ENCODE peak calls at places on chromosomes 12 and 14, in ten cellular contexts. S, A, V, H, G, J, K, U, F and O are unnamed samples.

GRCh38 chr12:26286186-26286585 is 90.8 kb downstream of the SSPN start:
- DNase-seq in S (no peak), K (no peak), H (no peak), V (no peak), F (no peak), A (no peak), U (no peak), J (no peak), G (no peak), O (no peak)

GRCh38 chr12:111148005-111148404 is 220.9 kb downstream of the PHETA1 start:
- DNase-seq in U (no peak), S (no peak), F (no peak), V (no peak), G (no peak), H (no peak), K (no peak), J (no peak), A (no peak), O (no peak)

GRCh38 chr12:121038861-121039654 is at the start of gene OASL:
- DNase-seq in A (peak), U (peak), F (peak), K (no peak), G (no peak), S (peak), J (no peak), H (peak), V (no peak), O (peak)

GRCh38 chr12:56522486-56523193 is 1.0 kb downstream of the RBMS2 start:
- DNase-seq in H (no peak), K (no peak), G (no peak), V (no peak), F (no peak), A (no peak), S (no peak), J (no peak), U (no peak), O (no peak)

GRCh38 chr14:69658664-69659261 is 47.4 kb downstream of the SUSD6 start:
- DNase-seq in A (no peak), K (no peak), J (no peak), V (no peak), F (no peak), H (no peak), U (no peak), S (no peak), G (no peak), O (no peak)

GRCh38 chr12:26100966-26101744 is 23.7 kb downstream of the BHLHE41 start:
- DNase-seq in A (no peak), U (peak), K (no peak), H (no peak), J (no peak), V (no peak), S (no peak), G (no peak), F (no peak), O (no peak)

GRCh38 chr14:92527724-92528123 is 14.1 kb downstream of the RIN3 start:
- DNase-seq in F (no peak), S (no peak), K (no peak), J (no peak), A (no peak), V (no peak), G (no peak), U (no peak), H (no peak), O (no peak)

GRCh38 chr14:102479777-102480176 is 29.8 kb downstream of the ANKRD9 start:
- DNase-seq in G (peak), A (no peak), H (peak), F (peak), J (no peak), K (no peak), V (no peak), U (peak), S (no peak), O (no peak)

GRCh38 chr12:42104087-42104486 is 40.6 kb downstream of the GXYLT1 start:
- DNase-seq in V (no peak), A (no peak), G (no peak), H (no peak), U (no peak), K (no peak), S (no peak), J (no peak), F (no peak), O (no peak)

GRCh38 chr14:37247777-37248461 is 50.2 kb downstream of the MIPOL1 start:
- DNase-seq in U (no peak), H (no peak), J (no peak), F (no peak), G (no peak), K (no peak), A (no peak), S (no peak), V (no peak), O (no peak)

GRCh38 chr14:37253905-37254304 is 56.2 kb downstream of the MIPOL1 start:
- DNase-seq in F (no peak), U (no peak), K (no peak), V (no peak), A (peak), G (no peak), J (no peak), S (no peak), H (no peak), O (no peak)

GRCh38 chr14:37252434-37252833 is 54.7 kb downstream of the MIPOL1 start:
- DNase-seq in K (no peak), A (no peak), U (no peak), G (no peak), V (no peak), S (no peak), F (no peak), H (no peak), J (no peak), O (no peak)

GRCh38 chr14:37254411-37254947 is 56.7 kb downstream of the MIPOL1 start:
- DNase-seq in G (no peak), S (no peak), J (no peak), H (no peak), K (no peak), U (no peak), V (no peak), A (no peak), F (no peak), O (no peak)

GRCh38 chr14:37251778-37252177 is 54.0 kb downstream of the MIPOL1 start:
- DNase-seq in K (no peak), U (no peak), H (no peak), S (no peak), A (no peak), F (no peak), G (no peak), V (no peak), J (no peak), O (no peak)
- TF ChIP-seq CTCF in K (no peak), U (no peak), H (no peak), S (no peak), A (no peak), F (no peak), G (no peak), V (no peak), J (no peak), O (no peak)

DNA sequence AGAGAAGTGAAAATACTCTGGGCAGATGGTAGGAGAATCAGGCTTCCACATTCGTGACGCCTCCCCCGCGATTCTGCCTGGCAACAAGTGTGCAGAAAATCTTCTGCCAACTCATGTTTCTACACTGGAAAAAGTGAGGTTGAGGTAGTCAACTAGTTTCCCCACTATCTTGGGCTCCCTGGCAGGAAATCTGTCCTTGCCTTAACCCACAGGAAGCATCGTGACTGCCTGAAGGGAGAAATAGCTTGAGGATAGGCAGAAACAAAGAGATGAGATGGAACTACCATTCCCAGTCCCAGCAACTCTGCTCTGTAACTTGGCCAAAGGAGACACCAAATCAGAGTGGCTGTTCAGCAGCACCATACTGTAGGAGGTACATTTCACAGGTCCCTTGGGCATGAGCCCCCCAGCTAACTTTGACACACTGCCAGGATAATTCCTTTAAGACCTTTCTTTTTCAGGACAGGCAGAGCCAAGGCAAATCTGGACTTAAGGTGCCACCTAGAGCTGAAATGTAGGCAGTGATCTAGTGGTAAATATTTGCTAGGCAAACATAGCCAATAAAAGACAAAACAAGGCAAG is 205.0 kb downstream of the PTPRO start:
- DNase-seq in U (peak), H (peak), A (no peak), J (peak), S (no peak), V (no peak), K (no peak), G (peak), F (no peak), O (no peak)
- TF ChIP-seq CTCF in U (no peak), H (no peak), A (no peak), J (peak), S (peak), V (no peak), K (peak), G (no peak), F (no peak), O (no peak)

GRCh38 chr12:113174461-113175384 is 10.6 kb downstream of the DDX54 start:
- DNase-seq in J (no peak), H (peak), F (peak), S (peak), U (peak), V (peak), K (no peak), A (no peak), G (peak), O (peak)
- TF ChIP-seq CTCF in J (peak), H (peak), F (peak), S (peak), U (peak), V (peak), K (peak), A (peak), G (peak), O (peak)

GRCh38 chr14:39432619-39433451 is 602 bp upstream of the FBXO33 start:
- DNase-seq in H (peak), V (peak), U (peak), J (peak), F (peak), K (no peak), S (peak), A (peak), G (peak), O (peak)
- TF ChIP-seq CTCF in H (peak), V (no peak), U (no peak), J (peak), F (no peak), K (peak), S (peak), A (no peak), G (peak), O (peak)

GRCh38 chr14:60648169-60648933 is 926 bp downstream of the SIX1 start:
- DNase-seq in G (peak), H (peak), U (no peak), A (no peak), J (no peak), V (no peak), K (no peak), F (no peak), S (peak), O (peak)
- TF ChIP-seq CTCF in G (no peak), H (no peak), U (no peak), A (no peak), J (no peak), V (no peak), K (no peak), F (no peak), S (no peak), O (no peak)

DNA sequence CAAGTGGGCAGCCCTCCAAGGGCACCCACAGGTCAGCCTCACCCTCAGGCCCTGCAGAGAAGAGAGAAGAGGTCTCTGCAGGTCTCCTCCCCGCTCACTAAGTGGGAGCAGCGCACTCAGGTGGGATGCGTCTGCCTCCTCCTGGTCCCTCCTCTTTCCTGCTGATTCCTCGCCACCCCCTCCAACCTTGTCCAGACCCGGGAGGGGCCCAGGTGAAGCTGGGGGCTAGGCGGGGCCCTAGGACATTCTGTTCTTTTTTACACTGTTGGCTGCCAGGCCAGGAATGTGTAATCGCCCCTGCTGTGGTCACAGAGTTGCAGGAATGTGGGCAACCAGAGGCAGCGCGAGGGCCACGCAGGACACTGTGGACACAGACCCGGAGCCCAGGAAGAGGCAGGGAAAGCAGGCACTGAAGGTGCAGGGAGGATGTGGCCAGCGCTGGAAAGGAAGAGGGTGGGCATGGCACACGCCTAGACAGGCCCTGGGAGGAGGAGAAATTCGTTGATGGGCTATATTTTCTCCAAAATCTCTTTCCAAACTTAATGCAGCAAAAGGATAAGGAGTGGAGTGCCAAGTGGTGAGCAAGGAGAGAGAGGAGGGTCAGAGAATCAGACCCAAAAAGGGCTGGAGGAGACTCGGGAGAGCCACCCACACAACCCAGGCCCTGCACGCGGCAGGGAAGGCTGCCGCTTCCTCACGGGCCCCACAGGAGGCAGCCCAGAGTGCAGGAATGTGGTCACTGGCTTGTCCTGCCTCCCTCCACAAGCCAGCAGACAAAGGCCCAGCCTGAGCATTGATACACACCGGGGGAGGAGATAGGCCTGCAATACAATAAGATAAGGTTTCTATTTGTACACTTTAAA is 947 bp upstream of the SCNN1A start:
- DNase-seq in F (peak), K (peak), G (peak), A (no peak), V (no peak), S (no peak), U (peak), J (no peak), H (peak), O (no peak)
- TF ChIP-seq CTCF in F (peak), K (no peak), G (peak), A (peak), V (no peak), S (no peak), U (peak), J (peak), H (peak), O (no peak)